ENCODE peak calls at places on chromosomes 1 and 21, in ten cellular contexts. G is endothelial cell of umbilical vein; C is OCI-LY7; N is CD4-positive, alpha-beta memory T cell; D is A549; K is mammary epithelial cell; Z is CD4-positive, CD25-positive, alpha-beta regulatory T cell; B is CD8-positive, alpha-beta memory T cell; F is right cardiac atrium; Q is lower lobe of right lung. P is an unnamed sample. For H3K9me3, the result is how much of the 10 kb centered on the place peaks cover.

GRCh38 chr21:29725025-29725736 is 214.6 kb downstream of the GRIK1 start:
- DNase-seq in C (no peak), Z (no peak), N (no peak), F (no peak), G (no peak), D (no peak), K (no peak), B (no peak), Q (no peak), P (no peak)

GRCh38 chr1:77590653-77591052 is 91.8 kb downstream of the ZZZ3 start:
- DNase-seq in C (no peak), D (no peak), Z (no peak), Q (no peak), N (no peak), B (no peak), G (no peak), K (no peak), F (no peak), P (no peak)

GRCh38 chr1:186082235-186082937 is 292.7 kb downstream of the TPR start:
- DNase-seq in Z (no peak), Q (peak), G (peak), F (peak), N (no peak), C (peak), B (no peak), K (peak), D (peak), P (no peak)

GRCh38 chr21:37886120-37886519 is 30.1 kb downstream of the KCNJ6 start:
- DNase-seq in Q (no peak), F (no peak), K (no peak), N (no peak), B (no peak), G (no peak), C (no peak), D (no peak), Z (no peak), P (no peak)

GRCh38 chr1:180603223-180603849 is 28.5 kb upstream of the XPR1 start:
- DNase-seq in B (no peak), D (no peak), N (no peak), Z (no peak), F (no peak), G (no peak), C (no peak), Q (no peak), K (no peak), P (no peak)

GRCh38 chr1:221241592-221241991 is 362.3 kb downstream of the HLX start:
- DNase-seq in Z (no peak), F (no peak), N (no peak), G (no peak), C (no peak), K (no peak), B (no peak), Q (no peak), D (no peak), P (no peak)

GRCh38 chr1:45654540-45655280 is 30.9 kb upstream of the CCDC17 start:
- DNase-seq in B (no peak), K (peak), C (no peak), D (no peak), Z (no peak), Q (no peak), N (no peak), G (no peak), F (no peak), P (no peak)

GRCh38 chr1:73947009-73947408 is 251.0 kb downstream of the LRRIQ3 start:
- DNase-seq in B (no peak), G (no peak), Z (no peak), C (no peak), D (no peak), K (no peak), N (no peak), Q (no peak), F (no peak), P (no peak)

GRCh38 chr1:156815307-156815826 is 1.3 kb downstream of the SH2D2A start:
- DNase-seq in B (no peak), G (peak), C (no peak), D (peak), Q (no peak), F (peak), Z (no peak), N (no peak), K (peak), P (no peak)

GRCh38 chr1:16367968-16368910 is 1.2 kb downstream of the SZRD1 start:
- DNase-seq in F (no peak), Z (no peak), G (peak), K (peak), C (peak), Q (no peak), D (no peak), B (no peak), N (no peak), P (no peak)

GRCh38 chr1:99527078-99527477 is 118.8 kb upstream of the PALMD start:
- DNase-seq in Q (no peak), C (no peak), G (peak), N (no peak), K (no peak), F (no peak), D (no peak), Z (no peak), B (no peak), P (no peak)

GRCh38 chr1:170619167-170620030 is 44.5 kb upstream of the PRRX1 start:
- DNase-seq in B (no peak), Q (no peak), C (no peak), D (no peak), F (no peak), Z (no peak), G (no peak), N (no peak), K (peak), P (no peak)

GRCh38 chr1:35049116-35049515 is 17.4 kb upstream of the ZMYM6 start:
- DNase-seq in D (no peak), F (no peak), Z (no peak), G (no peak), B (no peak), N (no peak), C (no peak), Q (no peak), K (no peak), P (no peak)

GRCh38 chr1:112808861-112809684 is 93.9 kb upstream of the PPM1J start:
- DNase-seq in G (peak), D (peak), Q (peak), Z (peak), C (peak), B (peak), K (peak), N (peak), F (peak), P (peak)

GRCh38 chr1:148308832-148309458 is 156.9 kb upstream of the NBPF11 start:
- DNase-seq in F (no peak), C (no peak), B (no peak), G (no peak), Z (no peak), Q (no peak), K (peak), D (peak), N (no peak), P (no peak)

GRCh38 chr1:243742814-243743213 is 107.2 kb downstream of the AKT3 start:
- DNase-seq in D (no peak), B (no peak), N (no peak), Z (no peak), C (no peak), F (no peak), Q (no peak), G (peak), K (peak), P (no peak)

GRCh38 chr1:53556657-53557227 is 97.5 kb downstream of the DMRTB1 start:
- DNase-seq in B (no peak), N (no peak), Z (no peak), G (no peak), K (no peak), F (no peak), C (no peak), Q (no peak), D (no peak), P (no peak)

GRCh38 chr1:38991638-38992449 is 768 bp downstream of the AKIRIN1 start:
- DNase-seq in C (peak), Z (no peak), N (no peak), K (peak), G (peak), Q (peak), D (peak), B (no peak), F (peak), P (no peak)

GRCh38 chr1:18385239-18385790 is 95.4 kb upstream of the KLHDC7A start:
- DNase-seq in Z (no peak), N (no peak), B (no peak), Q (no peak), F (peak), C (no peak), G (no peak), K (no peak), D (no peak), P (no peak)

GRCh38 chr1:236893626-236894545 is 98.8 kb downstream of the MTR start:
- DNase-seq in Z (no peak), C (no peak), K (no peak), Q (no peak), G (no peak), D (no peak), F (no peak), B (no peak), N (no peak), P (no peak)

GRCh38 chr1:94418664-94419655 is 771 bp downstream of the ABCD3 start:
- DNase-seq in G (peak), N (peak), F (peak), K (peak), B (no peak), Z (peak), Q (peak), D (peak), C (peak), P (no peak)

GRCh38 chr21:42466700-42467612 is 29.1 kb downstream of the RSPH1 start:
- DNase-seq in G (no peak), B (no peak), Z (no peak), K (no peak), D (peak), Q (no peak), C (peak), F (no peak), N (no peak), P (no peak)

GRCh38 chr1:156657161-156657970 is 15.4 kb downstream of the BCAN start:
- DNase-seq in N (peak), Q (peak), Z (peak), D (peak), F (peak), B (peak), K (peak), G (peak), C (peak), P (peak)

DNA sequence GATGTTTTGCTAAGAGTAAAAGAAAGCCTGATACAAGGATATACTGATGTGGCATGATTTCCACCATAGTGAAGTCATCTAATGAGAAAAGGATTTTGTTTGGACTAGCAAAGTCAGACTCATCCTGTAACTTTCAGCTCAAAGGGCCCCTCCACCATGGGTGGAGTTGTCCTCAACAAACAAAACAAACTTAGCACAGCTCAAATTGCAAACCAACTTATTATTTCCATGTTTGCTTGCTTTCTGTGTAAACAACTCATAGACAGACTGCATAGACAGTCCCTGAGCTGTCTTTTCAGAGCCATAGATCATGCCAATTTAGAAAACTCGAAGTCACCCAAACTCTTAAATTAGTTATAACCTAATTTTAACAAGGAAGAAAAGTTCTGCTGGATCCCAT is 69.4 kb upstream of the VAV3 start:
- DNase-seq in K (no peak), G (no peak), B (no peak), D (peak), Q (no peak), F (no peak), N (no peak), Z (no peak), C (no peak), P (no peak)
- H3K9me3 ChIP-seq in K (under half), G (under half), B (under half), D (under half), Q (under half), F (under half), N (under half), Z (under half), C (under half), P (under half)

DNA sequence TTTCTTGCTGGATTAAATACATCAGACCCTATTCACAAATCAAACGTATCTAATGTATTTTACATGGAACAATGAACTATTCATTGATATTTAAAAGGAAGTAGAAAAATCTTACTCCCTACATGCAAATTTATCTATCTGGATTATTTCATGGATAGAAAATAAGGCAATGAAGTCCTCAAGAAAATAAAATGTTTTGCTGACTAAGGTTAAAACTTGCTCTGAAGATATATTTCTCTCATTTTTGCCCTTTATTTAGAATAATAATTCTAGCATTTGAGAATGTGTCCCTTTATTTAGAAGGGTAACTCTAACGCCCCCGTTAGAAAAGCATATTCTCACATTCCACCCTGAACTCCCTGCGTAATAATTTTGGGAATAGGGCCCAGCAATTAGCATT is 627.0 kb upstream of the ZP4 start:
- DNase-seq in D (no peak), K (no peak), C (no peak), B (no peak), Z (no peak), N (no peak), G (no peak), Q (no peak), F (no peak), P (no peak)
- H3K9me3 ChIP-seq in D (under half), K (under half), C (under half), B (under half), Z (under half), N (under half), G (under half), Q (under half), F (under half), P (under half)

DNA sequence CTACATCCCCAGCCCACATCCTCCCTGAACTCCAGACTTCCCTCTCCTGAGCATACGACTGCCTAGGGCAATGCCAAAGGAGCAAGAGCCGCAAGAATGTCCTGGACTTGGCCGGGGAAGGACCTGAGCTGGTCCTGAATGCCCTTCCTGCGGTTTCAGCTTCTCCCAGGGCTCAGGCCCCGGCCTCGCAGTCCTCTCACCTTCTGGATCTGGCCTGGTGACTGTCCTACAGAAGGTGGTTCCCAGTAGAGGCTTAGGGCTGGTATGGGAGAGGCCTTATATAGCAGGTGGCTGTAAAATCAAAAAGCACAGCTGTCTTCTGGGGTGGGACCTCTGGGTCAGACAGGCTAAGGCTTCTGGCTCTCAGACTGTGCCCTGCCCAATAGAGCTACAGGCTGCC is at the start of gene LYPD8:
- DNase-seq in N (no peak), Q (no peak), D (no peak), Z (no peak), F (no peak), C (no peak), G (no peak), K (no peak), B (no peak), P (no peak)
- H3K9me3 ChIP-seq in N (under half), Q (under half), D (under half), Z (under half), F (under half), C (under half), G (under half), K (under half), B (under half), P (under half)

GRCh38 chr21:20013851-20014250 is 984.4 kb upstream of the NCAM2 start:
- DNase-seq in D (no peak), Z (no peak), G (no peak), N (no peak), B (no peak), C (no peak), Q (no peak), K (no peak), F (no peak), P (no peak)

GRCh38 chr21:20016431-20017005 is 981.7 kb upstream of the NCAM2 start:
- DNase-seq in K (no peak), B (no peak), Q (no peak), D (no peak), N (no peak), F (no peak), C (no peak), G (no peak), Z (no peak), P (no peak)

GRCh38 chr21:20010691-20011200 is 987.5 kb upstream of the NCAM2 start:
- DNase-seq in F (no peak), Q (peak), K (no peak), Z (no peak), C (no peak), G (no peak), D (no peak), B (no peak), N (no peak), P (no peak)
- H3K9me3 ChIP-seq in F (under half), Q (under half), K (under half), Z (under half), C (under half), G (under half), D (under half), B (under half), N (under half), P (under half)

GRCh38 chr21:8993284-8993942 is 1528.0 kb upstream of the TPTE start:
- DNase-seq in F (no peak), C (no peak), K (no peak), G (no peak), N (no peak), B (no peak), D (peak), Z (no peak), Q (no peak), P (no peak)
- H3K9me3 ChIP-seq in F (under half), C (half or more), K (half or more), G (under half), N (under half), B (under half), D (under half), Z (half or more), Q (under half), P (under half)

GRCh38 chr1:153322568-153322967 is 9.8 kb upstream of the PGLYRP3 start:
- DNase-seq in K (no peak), Z (no peak), C (no peak), B (no peak), Q (no peak), N (no peak), F (no peak), G (no peak), D (no peak), P (no peak)
- H3K9me3 ChIP-seq in K (under half), Z (under half), C (under half), B (under half), Q (under half), N (under half), F (under half), G (under half), D (under half), P (under half)

GRCh38 chr1:227666286-227666685 is 68.8 kb downstream of the JMJD4 start:
- DNase-seq in C (no peak), K (no peak), N (no peak), F (no peak), Q (no peak), Z (no peak), D (no peak), G (no peak), B (no peak), P (no peak)

GRCh38 chr1:227661495-227661894 is 73.6 kb downstream of the JMJD4 start:
- DNase-seq in Z (no peak), D (peak), F (no peak), G (no peak), C (no peak), N (no peak), K (no peak), Q (no peak), B (no peak), P (no peak)

GRCh38 chr1:227662933-227663332 is 72.2 kb downstream of the JMJD4 start:
- DNase-seq in D (no peak), G (no peak), N (no peak), F (no peak), Q (no peak), K (no peak), Z (no peak), C (no peak), B (no peak), P (no peak)
- H3K9me3 ChIP-seq in D (half or more), G (under half), N (under half), F (under half), Q (half or more), K (half or more), Z (half or more), C (half or more), B (half or more), P (under half)

DNA sequence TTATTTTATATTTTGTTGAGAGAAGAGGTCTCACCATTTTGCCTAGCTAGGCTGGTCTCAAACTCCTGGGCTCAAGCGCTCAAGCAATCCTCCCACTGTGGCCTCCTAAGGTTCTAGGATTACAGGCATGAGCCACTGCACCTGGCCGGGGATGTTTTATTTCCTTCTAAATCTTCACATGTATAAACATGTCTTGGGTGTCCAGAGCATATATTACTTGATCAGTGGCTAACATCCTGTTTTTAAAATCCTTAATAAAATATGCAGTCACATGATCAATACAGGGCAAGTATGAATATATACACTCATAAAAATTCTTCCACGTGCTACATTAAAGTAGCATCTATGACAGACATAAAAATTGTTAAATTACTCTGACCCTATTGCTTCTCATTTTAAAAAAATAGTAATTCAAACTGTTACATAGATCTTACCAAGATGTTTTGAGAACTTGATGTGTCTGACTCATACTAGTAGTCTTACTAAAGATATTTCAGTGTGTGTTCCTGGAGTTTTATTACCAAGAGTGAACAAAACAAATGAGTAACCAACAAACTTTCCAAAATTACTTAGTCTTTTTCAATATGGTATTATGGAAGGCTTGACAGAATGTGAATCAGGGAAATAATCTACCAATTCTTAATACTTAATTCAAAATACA is 222.5 kb downstream of the SLC45A1 start:
- DNase-seq in D (no peak), F (no peak), C (no peak), K (peak), Q (no peak), Z (no peak), G (peak), B (no peak), N (no peak), P (no peak)
- H3K9me3 ChIP-seq in D (under half), F (under half), C (under half), K (under half), Q (under half), Z (under half), G (under half), B (under half), N (under half), P (under half)

GRCh38 chr1:173469656-173470055 is 7.5 kb upstream of the PRDX6 start:
- DNase-seq in Z (no peak), D (no peak), G (no peak), Q (no peak), K (no peak), F (no peak), C (no peak), B (no peak), N (no peak), P (no peak)
- H3K9me3 ChIP-seq in Z (under half), D (under half), G (under half), Q (under half), K (under half), F (under half), C (under half), B (under half), N (under half), P (under half)